ENCODE peak calls at places on chromosome 4, in four cellular contexts. B is nephron progenitor cell, Z is globus pallidus, K is activated gamma-delta T cell. X is an unnamed sample.

GRCh38 chr4:27149541-27150212 is 289.0 kb downstream of the STIM2 start:
- DNase-seq in K (no peak), Z (no peak), B (no peak), X (no peak)

GRCh38 chr4:41418444-41418843 is 119.5 kb upstream of the LIMCH1 start:
- DNase-seq in B (no peak), Z (peak), K (no peak), X (no peak)

GRCh38 chr4:72365016-72365415 is 204.0 kb downstream of the ADAMTS3 start:
- DNase-seq in B (no peak), K (no peak), Z (no peak), X (no peak)

GRCh38 chr4:10006236-10006603 is 15.1 kb downstream of the SLC2A9 start:
- DNase-seq in K (no peak), B (no peak), Z (no peak), X (peak)

GRCh38 chr4:153267013-153267412 is 62.8 kb downstream of the TRIM2 start:
- DNase-seq in Z (no peak), B (no peak), K (no peak), X (no peak)

GRCh38 chr4:110087116-110087708 is 111.2 kb downstream of the ELOVL6 start:
- DNase-seq in Z (peak), B (no peak), K (no peak), X (no peak)

GRCh38 chr4:57777871-57778270 is 667.7 kb upstream of the IGFBP7 start:
- DNase-seq in K (no peak), Z (no peak), B (no peak), X (peak)

GRCh38 chr4:60042941-60043340 is 1157.2 kb upstream of the ADGRL3 start:
- DNase-seq in Z (no peak), K (no peak), B (no peak), X (no peak)

GRCh38 chr4:104490096-104490769 is 4.5 kb downstream of the CXXC4 start:
- DNase-seq in B (no peak), Z (peak), K (no peak), X (peak)